ENCODE peak calls at places on chromosomes 13 and 19, in seven cellular contexts. E is stimulated activated naive B cell treated with anti-CD40 and anti-IgM and Interleukin-4, amounts not matched to agents 10 μg/mL and 1 μg/mL and 100 μg/mL, for 72 hours; H is stimulated activated CD4-positive, alpha-beta T cell treated with anti-CD3 and anti-CD28 coated beads, Interleukin-2, amount 100 ng/mL, for 24 hours; N is hypothalamus; D is activated CD4-positive, CD25-positive, alpha-beta regulatory T cell treated with anti-CD3 and anti-CD28 coated beads, Interleukin-2, amount 50 U/mL, for 16 hours; C is activated CD8-positive, alpha-beta memory T cell treated with anti-CD3 and anti-CD28 coated beads, Interleukin-2, amount 50 U/mL, for 4 hours; U is lower leg skin. W is an unnamed sample.

GRCh38 chr19:33727331-33728028 is 69.2 kb upstream of the KCTD15 start:
- DNase-seq in D (no peak), N (no peak), H (no peak), C (no peak), E (no peak), U (no peak), W (no peak)

GRCh38 chr13:111259058-111259457 is 61.4 kb upstream of the TEX29 start:
- DNase-seq in E (no peak), H (no peak), N (no peak), D (no peak), C (no peak), U (no peak), W (no peak)

GRCh38 chr13:33194820-33195692 is 90.5 kb downstream of the STARD13 start:
- DNase-seq in E (peak; percentile 36), D (no peak), C (no peak), H (no peak), N (no peak), U (no peak), W (no peak)

GRCh38 chr13:27794075-27794691 is 1.9 kb downstream of the GSX1 start:
- DNase-seq in D (no peak), E (no peak), U (no peak), C (no peak), H (no peak), N (no peak), W (no peak)

GRCh38 chr19:40089462-40089861 is 1.3 kb downstream of the ZNF780A start:
- DNase-seq in N (no peak), E (no peak), D (no peak), C (no peak), H (no peak), U (no peak), W (no peak)

GRCh38 chr19:11192957-11193939 is 4.1 kb downstream of the KANK2 start:
- DNase-seq in U (no peak), H (no peak), N (no peak), E (no peak), D (no peak), C (no peak), W (no peak)

GRCh38 chr19:8161135-8161646 is 11.8 kb upstream of the FBN3 start:
- DNase-seq in H (peak; percentile 17), N (no peak), C (no peak), E (peak; percentile 38), U (no peak), D (no peak), W (peak; percentile 73)

GRCh38 chr19:55668603-55669348 is 6.2 kb upstream of the EPN1 start:
- DNase-seq in U (no peak), N (no peak), D (no peak), E (no peak), H (no peak), C (no peak), W (no peak)

GRCh38 chr13:64675256-64675892 is 2554.8 kb downstream of the PCDH9 start:
- DNase-seq in D (no peak), C (no peak), E (no peak), N (no peak), H (no peak), U (no peak), W (no peak)

GRCh38 chr19:32819415-32820400 is 49.9 kb downstream of the SLC7A9 start:
- DNase-seq in N (no peak), E (peak; percentile 4), H (no peak), D (no peak), C (no peak), U (peak; percentile 67), W (no peak)

GRCh38 chr13:60448907-60449510 is 52.0 kb downstream of the TDRD3 start:
- DNase-seq in H (no peak), D (no peak), E (no peak), C (no peak), N (no peak), U (no peak), W (peak; percentile 22)

GRCh38 chr13:21771075-21771474 is 100.2 kb downstream of the FGF9 start:
- DNase-seq in C (no peak), N (no peak), U (no peak), D (no peak), E (no peak), H (no peak), W (no peak)

GRCh38 chr19:32070101-32070500 is 275.3 kb upstream of the ZNF507 start:
- DNase-seq in U (no peak), E (no peak), H (no peak), N (no peak), C (no peak), D (no peak), W (no peak)

GRCh38 chr13:111304041-111304544 is 16.3 kb upstream of the TEX29 start:
- DNase-seq in C (no peak), U (no peak), D (no peak), E (peak; percentile 9), H (no peak), N (no peak), W (no peak)

GRCh38 chr13:99505814-99506269 is 4.6 kb downstream of the TM9SF2 start:
- DNase-seq in H (no peak), C (no peak), E (no peak), D (no peak), U (no peak), N (no peak), W (peak; percentile 23)

GRCh38 chr19:52171321-52172169 is at the start of gene ZNF836:
- DNase-seq in D (peak; percentile 73), U (peak; percentile 99), C (peak; percentile 92), E (peak; percentile 79), H (peak; percentile 92), N (peak; percentile 44), W (peak; percentile 93)

GRCh38 chr13:32911506-32911905 is 104.7 kb upstream of the KL start:
- DNase-seq in N (no peak), U (no peak), H (no peak), C (no peak), D (no peak), E (no peak), W (peak; percentile 24)

GRCh38 chr19:19105365-19106060 is 32.8 kb downstream of the TMEM161A start:
- DNase-seq in U (no peak), N (no peak), C (no peak), H (peak; percentile 22), D (no peak), E (no peak), W (peak; percentile 36)

GRCh38 chr13:80705371-80706163 is 364.6 kb upstream of the SPRY2 start:
- DNase-seq in U (peak; percentile 68), H (no peak), C (no peak), N (no peak), D (no peak), E (no peak), W (no peak)

GRCh38 chr13:112693831-112694497 is 4.1 kb downstream of the ATP11A start:
- DNase-seq in H (no peak), U (peak; percentile 79), D (no peak), E (no peak), N (no peak), C (no peak), W (no peak)

GRCh38 chr13:32126298-32126697 is 94.7 kb downstream of the FRY start:
- DNase-seq in U (no peak), C (no peak), H (no peak), E (no peak), N (no peak), D (no peak), W (no peak)

GRCh38 chr13:95540848-95541247 is 11.7 kb upstream of the CLDN10 start:
- DNase-seq in U (no peak), H (no peak), D (no peak), N (peak; percentile 5), C (no peak), E (no peak), W (no peak)

GRCh38 chr19:1863308-1863637 is at the start of gene KLF16:
- DNase-seq in C (no peak), E (no peak), H (no peak), N (no peak), U (no peak), D (no peak), W (no peak)

GRCh38 chr19:8386990-8387389 is 3.2 kb upstream of the RAB11B start:
- DNase-seq in D (no peak), H (no peak), N (no peak), C (no peak), E (no peak), U (no peak), W (no peak)

GRCh38 chr19:6530385-6531162 is at the start of gene TNFSF9:
- DNase-seq in D (peak; percentile 58), E (peak; percentile 75), N (peak; percentile 76), H (peak; percentile 89), U (peak; percentile 98), C (peak; percentile 85), W (peak; percentile 80)

GRCh38 chr19:42295831-42296525 is 6.0 kb upstream of the PRR19 start:
- DNase-seq in H (peak; percentile 94), D (peak; percentile 84), N (no peak), C (peak; percentile 93), E (peak; percentile 80), U (peak; percentile 97), W (peak; percentile 75)

GRCh38 chr13:31477961-31478360 is 261.4 kb upstream of the RXFP2 start:
- DNase-seq in N (no peak), C (no peak), H (no peak), D (no peak), E (no peak), U (no peak), W (no peak)

GRCh38 chr13:62022369-62022768 is 606.7 kb upstream of the PCDH20 start:
- DNase-seq in D (no peak), U (no peak), N (no peak), C (no peak), E (no peak), H (no peak), W (no peak)

GRCh38 chr19:35030257-35031071 is at the start of gene SCN1B:
- DNase-seq in C (peak; percentile 78), H (peak; percentile 80), U (peak; percentile 92), D (no peak), E (peak; percentile 34), N (no peak), W (peak; percentile 62)

GRCh38 chr13:98484289-98485219 is 92.4 kb downstream of the STK24 start:
- DNase-seq in N (no peak), E (no peak), H (peak; percentile 62), D (no peak), C (peak; percentile 68), U (peak; percentile 95), W (no peak)

GRCh38 chr13:95494082-95494681 is 58.3 kb upstream of the CLDN10 start:
- DNase-seq in C (no peak), H (no peak), N (no peak), D (no peak), U (no peak), E (no peak), W (peak; percentile 30)

GRCh38 chr13:32370805-32371204 is 55.5 kb downstream of the BRCA2 start:
- DNase-seq in H (no peak), C (no peak), D (no peak), E (no peak), N (no peak), U (no peak), W (no peak)

GRCh38 chr19:46373573-46374359 is 26.9 kb downstream of the PPP5C start:
- DNase-seq in E (no peak), N (no peak), D (no peak), U (peak; percentile 95), H (no peak), C (no peak), W (no peak)

GRCh38 chr13:64912141-64912540 is 2318.0 kb downstream of the PCDH9 start:
- DNase-seq in E (no peak), U (no peak), D (no peak), H (no peak), N (no peak), C (no peak), W (no peak)

W was measured in germinal center.